ENCODE peak calls at places on chromosomes 6 and 20, in eight cellular contexts. F, B, I, H, G, Y, T and O are unnamed samples.

GRCh38 chr6:139253656-139254055 is 38.1 kb downstream of the TXLNB start:
- DNase-seq in F (no peak), B (no peak), I (no peak), H (no peak), G (no peak), Y (no peak), T (peak), O (peak)

GRCh38 chr6:53064726-53065265 is 408 bp upstream of the FBXO9 start:
- DNase-seq in F (peak), B (peak), I (peak), H (peak), G (peak), Y (peak), T (peak), O (peak)

GRCh38 chr6:89582669-89583325 is 55.8 kb downstream of the LYRM2 start:
- DNase-seq in F (no peak), B (no peak), I (no peak), H (no peak), G (no peak), Y (no peak), T (no peak), O (no peak)

GRCh38 chr6:15036690-15037245 is 209.1 kb upstream of the JARID2 start:
- DNase-seq in F (peak), B (no peak), I (no peak), H (no peak), G (peak), Y (no peak), T (no peak), O (no peak)

GRCh38 chr6:52640170-52640569 is 30.7 kb upstream of the TMEM14A start:
- DNase-seq in F (no peak), B (no peak), I (no peak), H (no peak), G (no peak), Y (no peak), T (no peak), O (peak)

GRCh38 chr20:21804779-21805178 is 99.3 kb downstream of the PAX1 start:
- DNase-seq in F (no peak), B (no peak), I (no peak), H (no peak), G (no peak), Y (no peak), T (no peak), O (no peak)

GRCh38 chr20:59007758-59008511 is 881 bp upstream of the CTSZ start:
- DNase-seq in F (no peak), B (peak), I (peak), H (no peak), G (peak), Y (peak), T (no peak), O (no peak)

GRCh38 chr6:135088818-135089809 is 34.5 kb upstream of the HBS1L start:
- DNase-seq in F (peak), B (no peak), I (no peak), H (no peak), G (no peak), Y (no peak), T (peak), O (peak)

GRCh38 chr6:40671338-40672050 is 84.3 kb upstream of the LRFN2 start:
- DNase-seq in F (no peak), B (no peak), I (no peak), H (no peak), G (no peak), Y (peak), T (no peak), O (no peak)

GRCh38 chr20:39291301-39291700 is 329.2 kb downstream of the DHX35 start:
- DNase-seq in F (no peak), B (no peak), I (no peak), H (peak), G (no peak), Y (no peak), T (no peak), O (no peak)

GRCh38 chr20:25706793-25707192 is 10.1 kb upstream of the ZNF337 start:
- DNase-seq in F (no peak), B (no peak), I (no peak), H (no peak), G (no peak), Y (peak), T (no peak), O (no peak)

GRCh38 chr6:54335871-54336270 is 27.6 kb downstream of the TINAG start:
- DNase-seq in F (peak), B (no peak), I (no peak), H (no peak), G (no peak), Y (no peak), T (peak), O (peak)

GRCh38 chr6:121573466-121573865 is 138.0 kb downstream of the GJA1 start:
- DNase-seq in F (no peak), B (no peak), I (no peak), H (no peak), G (no peak), Y (no peak), T (peak), O (peak)

GRCh38 chr6:19369770-19370169 is 467.4 kb upstream of the ID4 start:
- DNase-seq in F (no peak), B (no peak), I (no peak), H (no peak), G (no peak), Y (no peak), T (peak), O (no peak)

GRCh38 chr20:61958773-61959172 is 106.9 kb downstream of the TAF4 start:
- DNase-seq in F (no peak), B (no peak), I (no peak), H (no peak), G (no peak), Y (no peak), T (no peak), O (no peak)

GRCh38 chr6:35874721-35875120 is 46.2 kb downstream of the SRPK1 start:
- DNase-seq in F (no peak), B (no peak), I (no peak), H (no peak), G (no peak), Y (no peak), T (no peak), O (no peak)

GRCh38 chr6:135146160-135146920 is 34.8 kb upstream of the MYB start:
- DNase-seq in F (no peak), B (no peak), I (no peak), H (no peak), G (no peak), Y (no peak), T (no peak), O (peak)

GRCh38 chr20:23061713-23062561 is 12.5 kb upstream of the THBD start:
- DNase-seq in F (no peak), B (peak), I (no peak), H (peak), G (peak), Y (no peak), T (peak), O (peak)

GRCh38 chr6:130890531-130890950 is 63.3 kb downstream of the SMLR1 start:
- DNase-seq in F (no peak), B (no peak), I (no peak), H (no peak), G (no peak), Y (no peak), T (peak), O (peak)

GRCh38 chr6:113888493-113888892 is 31.3 kb downstream of the MARCKS start:
- DNase-seq in F (no peak), B (no peak), I (no peak), H (no peak), G (no peak), Y (no peak), T (no peak), O (no peak)

GRCh38 chr6:30007132-30007764 is 53.8 kb upstream of the POLR1H start:
- DNase-seq in F (no peak), B (peak), I (peak), H (no peak), G (peak), Y (peak), T (no peak), O (no peak)

GRCh38 chr6:52877168-52877567 is 32.3 kb downstream of the GSTA3 start:
- DNase-seq in F (no peak), B (no peak), I (no peak), H (no peak), G (no peak), Y (no peak), T (peak), O (peak)

GRCh38 chr6:135796884-135797283 is 54.6 kb upstream of the PDE7B start:
- DNase-seq in F (peak), B (no peak), I (no peak), H (no peak), G (no peak), Y (no peak), T (no peak), O (peak)

GRCh38 chr6:44642345-44642744 is 254.8 kb downstream of the CDC5L start:
- DNase-seq in F (no peak), B (no peak), I (no peak), H (no peak), G (no peak), Y (no peak), T (no peak), O (no peak)

GRCh38 chr6:22295145-22295544 is 1.7 kb downstream of the PRL start:
- DNase-seq in F (peak), B (no peak), I (no peak), H (no peak), G (no peak), Y (no peak), T (no peak), O (no peak)

GRCh38 chr6:53112404-53112803 is 36.2 kb downstream of the GCM1 start:
- DNase-seq in F (no peak), B (peak), I (peak), H (no peak), G (no peak), Y (no peak), T (no peak), O (no peak)

GRCh38 chr6:8914700-8915099 is 479.4 kb upstream of the SLC35B3 start:
- DNase-seq in F (no peak), B (no peak), I (no peak), H (no peak), G (no peak), Y (no peak), T (no peak), O (no peak)

GRCh38 chr6:136792066-136792944 is at the start of gene MAP3K5:
- DNase-seq in F (peak), B (peak), I (peak), H (peak), G (peak), Y (peak), T (peak), O (peak)

GRCh38 chr20:46546293-46546692 is 4.2 kb downstream of the OCSTAMP start:
- DNase-seq in F (peak), B (no peak), I (no peak), H (no peak), G (no peak), Y (no peak), T (no peak), O (no peak)

GRCh38 chr6:44534291-44534690 is 146.8 kb downstream of the CDC5L start:
- DNase-seq in F (no peak), B (no peak), I (no peak), H (no peak), G (no peak), Y (no peak), T (no peak), O (no peak)

GRCh38 chr6:83055366-83055964 is 10.2 kb downstream of the UBE3D start:
- DNase-seq in F (peak), B (no peak), I (no peak), H (peak), G (no peak), Y (no peak), T (peak), O (peak)

GRCh38 chr6:157227202-157228166 is 95.8 kb downstream of the TMEM242 start:
- DNase-seq in F (peak), B (no peak), I (no peak), H (no peak), G (no peak), Y (no peak), T (no peak), O (no peak)

GRCh38 chr6:169867751-169868191 is 116.3 kb downstream of the ERMARD start:
- DNase-seq in F (no peak), B (no peak), I (no peak), H (no peak), G (no peak), Y (peak), T (no peak), O (no peak)

GRCh38 chr6:122400121-122400450 is 634 bp downstream of the HSF2 start:
- DNase-seq in F (no peak), B (no peak), I (no peak), H (no peak), G (peak), Y (no peak), T (peak), O (peak)

GRCh38 chr6:139323511-139324445 is 32.0 kb upstream of the TXLNB start:
- DNase-seq in F (peak), B (peak), I (peak), H (peak), G (peak), Y (peak), T (no peak), O (peak)

GRCh38 chr6:23016701-23017100 is 447.3 kb downstream of the HDGFL1 start:
- DNase-seq in F (no peak), B (no peak), I (no peak), H (no peak), G (no peak), Y (no peak), T (no peak), O (peak)

GRCh38 chr6:12661690-12662089 is 54.9 kb upstream of the PHACTR1 start:
- DNase-seq in F (no peak), B (no peak), I (no peak), H (no peak), G (no peak), Y (no peak), T (no peak), O (no peak)

GRCh38 chr6:32609731-32610640 is 20.3 kb upstream of the HLA-DRB1 start:
- DNase-seq in F (peak), B (no peak), I (peak), H (no peak), G (no peak), Y (peak), T (peak), O (peak)
- H3K4me3 ChIP-seq in F (no peak), B (no peak), I (no peak), H (no peak), G (no peak), Y (no peak), T (no peak), O (no peak)

DNA sequence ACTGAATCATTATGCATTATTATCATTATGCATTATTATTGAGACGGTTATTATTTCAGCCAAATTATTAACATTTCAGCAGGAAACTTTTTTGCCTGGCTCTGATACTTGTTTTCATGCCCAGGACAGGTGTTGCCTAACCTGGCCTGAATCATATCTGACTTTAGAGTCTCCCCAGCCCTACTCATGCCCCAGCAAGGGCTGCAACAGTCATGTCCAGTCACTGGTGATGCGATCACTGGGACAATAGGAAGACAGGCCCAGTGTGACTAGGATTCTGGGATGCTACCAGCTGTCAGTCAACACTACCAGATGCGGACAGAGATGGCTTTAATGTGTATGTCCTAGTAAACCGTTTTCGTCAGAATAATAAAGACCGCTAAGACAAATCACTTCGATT is 285.0 kb downstream of the KHDC1L start:
- DNase-seq in F (no peak), B (no peak), I (no peak), H (no peak), G (no peak), Y (no peak), T (no peak), O (no peak)
- TF ChIP-seq CTCF in F (no peak), B (no peak), I (no peak), H (no peak), G (no peak), Y (no peak), T (no peak), O (no peak)

DNA sequence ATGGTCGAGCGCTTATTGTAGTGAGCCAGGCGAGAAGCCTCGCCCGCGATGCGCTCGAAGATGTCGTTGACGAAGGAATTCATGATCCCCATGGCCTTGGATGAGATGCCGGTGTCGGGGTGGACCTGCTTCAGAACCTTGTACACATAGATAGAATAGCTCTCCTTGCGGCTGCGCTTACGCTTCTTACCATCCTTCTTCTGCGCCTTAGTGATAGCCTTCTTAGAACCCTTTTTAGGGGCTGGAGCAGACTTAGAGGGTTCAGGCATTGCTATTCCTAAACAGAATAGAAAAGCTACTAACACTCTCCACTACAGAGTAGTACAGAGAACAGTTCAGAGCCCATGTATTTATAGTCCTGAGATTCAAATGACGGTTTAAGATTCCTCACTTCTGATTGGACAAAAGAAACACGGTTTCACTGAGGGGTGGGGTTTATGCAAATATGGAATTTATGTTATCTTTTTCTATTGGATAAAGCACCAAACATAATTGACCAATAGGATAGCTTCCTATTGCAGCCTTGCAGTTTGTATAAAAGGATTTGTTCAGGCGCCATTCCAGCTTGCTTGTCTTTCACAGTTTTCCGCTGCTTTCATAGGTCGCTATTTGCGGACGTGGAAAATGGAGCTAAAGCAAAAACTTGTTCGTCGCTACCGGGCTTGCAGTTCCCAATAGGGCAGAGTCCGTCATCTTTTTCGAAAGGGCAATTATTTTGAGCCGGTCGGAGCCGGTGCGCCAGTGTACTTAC is 43.7 kb upstream of the HFE start:
- DNase-seq in F (peak), B (peak), I (peak), H (peak), G (peak), Y (peak), T (peak), O (peak)
- H3K4me3 ChIP-seq in F (peak), B (peak), I (peak), H (peak), G (peak), Y (peak), T (peak), O (peak)

GRCh38 chr20:41387433-41387832 is 20.8 kb upstream of the EMILIN3 start:
- DNase-seq in F (peak), B (peak), I (no peak), H (no peak), G (no peak), Y (peak), T (no peak), O (peak)
- TF ChIP-seq CTCF in F (no peak), B (no peak), I (no peak), H (no peak), G (no peak), Y (no peak), T (peak), O (no peak)

GRCh38 chr6:111664565-111665039 is 58.9 kb upstream of the TRAF3IP2 start:
- DNase-seq in F (no peak), B (no peak), I (no peak), H (no peak), G (no peak), Y (no peak), T (peak), O (no peak)
- H3K4me3 ChIP-seq in F (no peak), B (no peak), I (no peak), H (no peak), G (no peak), Y (no peak), T (no peak), O (no peak)